ENCODE peak calls at places on chromosomes 2 and 18, in nine cellular contexts. N is vagina, X is stomach, C is HepG2, U is breast epithelium, W is Panc1, G is GM23338, H is prostate gland, S is transverse colon. L is an unnamed sample.

GRCh38 chr18:36628435-36629094 is 200.2 kb downstream of the TPGS2 start:
- DNase-seq in N (no peak), X (no peak), C (peak; percentile 5), U (no peak), W (no peak), G (no peak), H (no peak), S (no peak), L (no peak)

GRCh38 chr2:149125031-149125725 is 86.7 kb downstream of the LYPD6B start:
- DNase-seq in N (no peak), X (peak; percentile 80), C (peak; percentile 64), U (no peak), W (no peak), G (peak; percentile 21), H (peak; percentile 21), S (peak; percentile 52), L (no peak)

GRCh38 chr2:212843409-212844199 is 305.0 kb upstream of the ERBB4 start:
- DNase-seq in N (no peak), X (no peak), C (no peak), U (no peak), W (no peak), G (no peak), H (no peak), S (no peak), L (peak; percentile 51)

GRCh38 chr2:231464576-231465540 is 574 bp upstream of the NCL start:
- DNase-seq in N (no peak), X (peak; percentile 99), C (peak; percentile 30), U (peak; percentile 99), W (no peak), G (peak; percentile 99), H (peak; percentile 99), S (peak; percentile 38), L (no peak)

GRCh38 chr2:202689459-202689858 is 54.7 kb downstream of the FAM117B start:
- DNase-seq in N (no peak), X (no peak), C (no peak), U (no peak), W (no peak), G (no peak), H (no peak), S (no peak), L (no peak)

GRCh38 chr2:64876137-64876647 is 113.0 kb upstream of the SLC1A4 start:
- DNase-seq in N (no peak), X (no peak), C (no peak), U (no peak), W (no peak), G (peak; percentile 71), H (no peak), S (peak; percentile 50), L (no peak)

GRCh38 chr18:57748770-57749603 is 54.1 kb downstream of the ATP8B1 start:
- DNase-seq in N (no peak), X (peak; percentile 42), C (peak; percentile 76), U (no peak), W (no peak), G (no peak), H (peak; percentile 54), S (no peak), L (no peak)

GRCh38 chr2:74876081-74876886 is 42.4 kb downstream of the HK2 start:
- DNase-seq in N (no peak), X (no peak), C (peak; percentile 61), U (no peak), W (no peak), G (peak; percentile 84), H (peak; percentile 45), S (no peak), L (no peak)

GRCh38 chr2:232568161-232568560 is 17.7 kb downstream of the EIF4E2 start:
- DNase-seq in N (no peak), X (no peak), C (no peak), U (no peak), W (peak; percentile 15), G (no peak), H (no peak), S (no peak), L (no peak)

GRCh38 chr2:7037340-7038333 is 120.4 kb downstream of the RNF144A start:
- DNase-seq in N (no peak), X (peak; percentile 72), C (peak; percentile 41), U (peak; percentile 63), W (peak; percentile 41), G (peak; percentile 81), H (peak; percentile 30), S (peak; percentile 72), L (peak; percentile 16)

GRCh38 chr2:98746426-98746825 is 15.5 kb upstream of the MGAT4A start:
- DNase-seq in N (no peak), X (no peak), C (no peak), U (no peak), W (no peak), G (no peak), H (no peak), S (no peak), L (no peak)

GRCh38 chr18:50306944-50307343 is 19.5 kb upstream of the CXXC1 start:
- DNase-seq in N (no peak), X (peak; percentile 52), C (no peak), U (no peak), W (no peak), G (peak; percentile 21), H (no peak), S (no peak), L (no peak)

GRCh38 chr2:128450211-128451015 is 131.7 kb upstream of the HS6ST1 start:
- DNase-seq in N (peak; percentile 84), X (peak; percentile 17), C (no peak), U (no peak), W (no peak), G (no peak), H (no peak), S (no peak), L (no peak)

GRCh38 chr2:235833971-235834620 is 334.1 kb downstream of the GBX2 start:
- DNase-seq in N (no peak), X (no peak), C (no peak), U (no peak), W (no peak), G (peak; percentile 33), H (no peak), S (no peak), L (no peak)

GRCh38 chr2:195613922-195614321 is 43.1 kb upstream of the SLC39A10 start:
- DNase-seq in N (no peak), X (no peak), C (peak; percentile 41), U (no peak), W (peak; percentile 61), G (no peak), H (no peak), S (no peak), L (no peak)

GRCh38 chr2:181570833-181571661 is 85.9 kb downstream of the CERKL start:
- DNase-seq in N (no peak), X (no peak), C (no peak), U (no peak), W (no peak), G (no peak), H (no peak), S (no peak), L (no peak)

GRCh38 chr2:74405994-74406583 is 15.3 kb downstream of the C2orf81 start:
- DNase-seq in N (no peak), X (no peak), C (no peak), U (no peak), W (no peak), G (no peak), H (no peak), S (no peak), L (no peak)

GRCh38 chr2:120867290-120868231 is 131.9 kb downstream of the GLI2 start:
- DNase-seq in N (no peak), X (peak; percentile 63), C (no peak), U (no peak), W (no peak), G (peak; percentile 65), H (peak; percentile 50), S (peak; percentile 57), L (no peak)
- TF ChIP-seq POLR2AphosphoS5 in N (no peak), X (peak; percentile 34), C (no peak), U (no peak), W (no peak), G (no peak), H (peak; percentile 23), S (no peak), L (no peak)

GRCh38 chr2:287471-287885 is 413 bp downstream of the ALKAL2 start:
- DNase-seq in N (no peak), X (peak; percentile 45), C (no peak), U (no peak), W (no peak), G (peak; percentile 67), H (no peak), S (peak; percentile 27), L (no peak)
- H3K27ac ChIP-seq in N (no peak overlapping the region), X (peak overlapping the region; percentile 71), C (no peak overlapping the region), U (peak overlapping the region; percentile 26), W (no peak overlapping the region), G (no peak overlapping the region), H (no peak overlapping the region), S (peak overlapping the region; percentile 51), L (no peak overlapping the region)

GRCh38 chr2:173359231-173359630 is 4.6 kb downstream of the CDCA7 start:
- DNase-seq in N (no peak), X (no peak), C (no peak), U (no peak), W (no peak), G (no peak), H (no peak), S (no peak), L (no peak)
- H3K4me3 ChIP-seq in N (no peak overlapping the region), X (no peak overlapping the region), C (no peak overlapping the region), U (no peak overlapping the region), W (no peak overlapping the region), G (no peak overlapping the region), H (no peak overlapping the region), S (no peak overlapping the region), L (no peak overlapping the region)

GRCh38 chr2:85577386-85578242 is at the start of gene VAMP8:
- DNase-seq in N (no peak), X (peak; percentile 87), C (peak; percentile 44), U (peak; percentile 85), W (no peak), G (peak; percentile 95), H (peak; percentile 94), S (peak; percentile 91), L (no peak)
- TF ChIP-seq POLR2AphosphoS5 in N (no peak), X (peak; percentile 70), C (peak; percentile 78), U (no peak), W (peak; percentile 27), G (peak; percentile 58), H (peak; percentile 68), S (no peak), L (no peak)

GRCh38 chr2:109208951-109209335 is 79.9 kb downstream of the SH3RF3 start:
- DNase-seq in N (no peak), X (no peak), C (no peak), U (no peak), W (no peak), G (no peak), H (no peak), S (no peak), L (no peak)
- H3K27ac ChIP-seq in N (peak overlapping the region; percentile 0), X (peak overlapping the region; percentile 30), C (no peak overlapping the region), U (no peak overlapping the region), W (peak overlapping the region; percentile 19), G (no peak overlapping the region), H (no peak overlapping the region), S (no peak overlapping the region), L (no peak overlapping the region)

DNA sequence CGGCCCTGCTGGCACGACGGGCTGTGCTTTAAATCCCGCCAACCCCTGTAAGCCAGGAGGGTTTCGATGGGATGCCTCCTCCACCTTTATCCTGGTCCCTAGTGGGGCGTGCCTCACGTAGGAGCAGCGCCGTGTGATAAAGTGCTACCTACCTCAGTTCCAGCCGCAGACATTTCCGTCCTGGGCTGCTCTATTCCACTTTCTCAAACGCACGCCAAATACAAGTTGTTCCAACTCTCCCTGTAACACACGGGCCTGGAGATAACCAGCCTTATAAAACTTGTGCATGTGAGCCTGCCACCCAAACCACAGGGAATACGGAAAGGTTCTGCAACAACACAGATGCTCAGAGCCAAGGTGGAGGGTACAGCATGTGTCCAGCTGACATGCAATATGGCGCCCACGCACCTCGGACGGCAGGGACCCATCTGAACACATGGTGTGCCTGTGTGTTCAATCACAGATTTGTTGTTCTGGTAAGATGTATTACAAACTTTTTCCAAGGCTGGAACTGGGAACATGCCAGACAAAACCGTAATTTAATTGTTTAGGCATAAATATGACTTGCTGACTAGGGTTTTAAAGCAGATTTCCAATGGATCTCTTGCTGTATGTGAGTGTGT is 47.7 kb downstream of the ZNF516 start:
- DNase-seq in N (no peak), X (no peak), C (no peak), U (no peak), W (no peak), G (no peak), H (no peak), S (no peak), L (no peak)
- H3K4me3 ChIP-seq in N (peak overlapping the region; percentile 8), X (peak overlapping the region; percentile 9), C (no peak overlapping the region), U (peak overlapping the region; percentile 18), W (no peak overlapping the region), G (no peak overlapping the region), H (no peak overlapping the region), S (no peak overlapping the region), L (no peak overlapping the region)

L was measured in SK-N-MC.